ENCODE peak calls at places on chromosomes 12 and 14, in five cellular contexts. Q is HT1080; J is activated CD4-positive, alpha-beta T cell treated with anti-CD3 and anti-CD28 coated beads, Interleukin-2, amount 50 U/mL, for 1 hour; D is T-helper 1 cell; M is SW480. I is an unnamed sample.

GRCh38 chr12:13896063-13896626 is 85.3 kb downstream of the GRIN2B start:
- DNase-seq in M (no peak), J (no peak), D (no peak), Q (peak; percentile 58), I (no peak)

GRCh38 chr12:50685641-50686040 is 78.3 kb upstream of the ATF1 start:
- DNase-seq in M (no peak), Q (no peak), J (no peak), D (no peak), I (no peak)

GRCh38 chr12:52347546-52348510 is 19.5 kb downstream of the KRT85 start:
- DNase-seq in M (no peak), Q (no peak), D (no peak), J (no peak), I (no peak)

GRCh38 chr12:132618683-132619043 is at the start of gene P2RX2:
- DNase-seq in D (no peak), M (no peak), Q (no peak), J (no peak), I (no peak)

GRCh38 chr12:21151184-21151583 is 20.2 kb downstream of the SLCO1B1 start:
- DNase-seq in J (no peak), M (no peak), Q (no peak), D (no peak), I (no peak)

GRCh38 chr14:23061995-23062394 is 4.7 kb upstream of the CDH24 start:
- DNase-seq in J (no peak), Q (peak; percentile 96), D (no peak), M (peak; percentile 60), I (peak; percentile 86)

GRCh38 chr12:131620946-131621681 is 89.8 kb upstream of the SFSWAP start:
- DNase-seq in J (no peak), Q (no peak), M (no peak), D (no peak), I (no peak)

GRCh38 chr12:4272014-4272975 is 1.3 kb upstream of the CCND2 start:
- DNase-seq in M (peak; percentile 99), D (peak; percentile 81), J (peak; percentile 85), Q (no peak), I (no peak)

GRCh38 chr14:92039073-92039719 is 663 bp downstream of the TRIP11 start:
- DNase-seq in Q (peak; percentile 81), M (peak; percentile 82), D (no peak), J (no peak), I (peak; percentile 58)

GRCh38 chr14:75202671-75203070 is 26.3 kb upstream of the TMED10 start:
- DNase-seq in Q (no peak), D (no peak), M (no peak), J (no peak), I (no peak)

GRCh38 chr14:61642246-61642982 is 52.9 kb upstream of the HIF1A start:
- DNase-seq in J (no peak), Q (peak; percentile 41), M (no peak), D (no peak), I (no peak)

GRCh38 chr12:94168041-94168440 is 19.7 kb downstream of the PLXNC1 start:
- DNase-seq in M (no peak), J (no peak), D (no peak), Q (no peak), I (no peak)

GRCh38 chr12:93109794-93110203 is 180.7 kb upstream of the EEA1 start:
- DNase-seq in Q (no peak), M (no peak), J (no peak), D (no peak), I (no peak)

GRCh38 chr12:55470088-55470830 is at the start of gene OR6C70:
- DNase-seq in Q (no peak), D (no peak), M (no peak), J (no peak), I (no peak)

GRCh38 chr12:13074396-13075113 is 28.9 kb downstream of the GSG1 start:
- DNase-seq in M (no peak), Q (peak; percentile 35), J (no peak), D (no peak), I (no peak)

GRCh38 chr12:77724367-77724957 is 106.2 kb upstream of the NAV3 start:
- DNase-seq in J (no peak), Q (peak; percentile 41), M (peak; percentile 68), D (no peak), I (peak; percentile 46)

I was measured in A172.